ENCODE peak calls at places on chromosome 10, in six cellular contexts. H, P, N, F, U and M are unnamed samples.
A peak's percentile ranks its signal among the peaks of the same experiment; 100 is the strongest.

GRCh38 chr10:29897430-29897829 is 162.0 kb downstream of the JCAD start:
- DNase-seq in F (no peak), P (no peak), H (no peak), N (no peak), U (no peak), M (no peak)

GRCh38 chr10:93711891-93712290 is 9.5 kb upstream of the FRA10AC1 start:
- DNase-seq in N (no peak), H (no peak), P (no peak), F (no peak), U (no peak), M (no peak)

GRCh38 chr10:11869211-11869610 is 46.1 kb downstream of the PROSER2 start:
- DNase-seq in H (no peak), U (no peak), F (no peak), N (no peak), P (no peak), M (no peak)

GRCh38 chr10:102225646-102226541 is at the start of gene ELOVL3:
- DNase-seq in H (peak; percentile 96), N (peak; percentile 95), P (peak; percentile 59), F (peak; percentile 90), U (peak; percentile 96), M (peak; percentile 80)

GRCh38 chr10:68566955-68567354 is 6.8 kb downstream of the TET1 start:
- DNase-seq in U (no peak), F (no peak), H (peak; percentile 74), P (no peak), N (no peak), M (no peak)

GRCh38 chr10:75497997-75498797 is 66.8 kb downstream of the LRMDA start:
- DNase-seq in U (no peak), H (no peak), P (no peak), F (no peak), N (no peak), M (no peak)

GRCh38 chr10:88227342-88228018 is 355.6 kb downstream of the RNLS start:
- DNase-seq in N (peak; percentile 37), P (no peak), U (peak; percentile 81), H (no peak), F (peak; percentile 78), M (no peak)

GRCh38 chr10:48468866-48469511 is 135.9 kb downstream of the ARHGAP22 start:
- DNase-seq in H (no peak), F (peak; percentile 12), U (no peak), N (no peak), P (no peak), M (no peak)